ENCODE peak calls at places on chromosomes 1 and 21, in eight cellular contexts. X, F, U, Z, A, K, L and V are unnamed samples.
A peak's percentile ranks its signal among the peaks of the same experiment; 100 is the strongest.

GRCh38 chr1:242827538-242827937 is 303.0 kb upstream of the PLD5 start:
- DNase-seq in X (no peak), F (no peak), U (no peak), Z (no peak), A (no peak), K (no peak), L (no peak), V (no peak)

GRCh38 chr1:233304489-233305102 is 9.1 kb upstream of the PCNX2 start:
- DNase-seq in X (no peak), F (peak; percentile 68), U (peak; percentile 6), Z (no peak), A (no peak), K (peak; percentile 68), L (no peak), V (no peak)

GRCh38 chr1:90475623-90476022 is 241.5 kb downstream of the BARHL2 start:
- DNase-seq in X (no peak), F (no peak), U (no peak), Z (no peak), A (no peak), K (no peak), L (no peak), V (peak; percentile 17)

GRCh38 chr1:180151508-180151907 is 3.2 kb upstream of the QSOX1 start:
- DNase-seq in X (no peak), F (peak; percentile 54), U (no peak), Z (no peak), A (no peak), K (no peak), L (peak; percentile 67), V (no peak)

GRCh38 chr1:31848381-31848897 is 32.6 kb upstream of the SPOCD1 start:
- DNase-seq in X (no peak), F (no peak), U (no peak), Z (no peak), A (no peak), K (peak; percentile 71), L (no peak), V (no peak)

GRCh38 chr1:235004276-235004675 is 124.4 kb downstream of the TOMM20 start:
- DNase-seq in X (no peak), F (no peak), U (no peak), Z (no peak), A (no peak), K (no peak), L (no peak), V (no peak)

GRCh38 chr1:7948950-7949349 is 8.3 kb upstream of the TNFRSF9 start:
- DNase-seq in X (no peak), F (no peak), U (peak; percentile 13), Z (no peak), A (no peak), K (no peak), L (peak; percentile 59), V (peak; percentile 26)

GRCh38 chr1:161843156-161843555 is 77.0 kb downstream of the ATF6 start:
- DNase-seq in X (no peak), F (no peak), U (no peak), Z (no peak), A (no peak), K (no peak), L (no peak), V (no peak)

GRCh38 chr1:201966171-201966570 is 10.9 kb downstream of the TIMM17A start:
- DNase-seq in X (no peak), F (no peak), U (no peak), Z (no peak), A (no peak), K (no peak), L (no peak), V (no peak)

GRCh38 chr1:112033422-112034120 is 44.1 kb upstream of the KCND3 start:
- DNase-seq in X (no peak), F (peak; percentile 50), U (no peak), Z (no peak), A (no peak), K (no peak), L (no peak), V (no peak)

GRCh38 chr1:174358786-174359453 is 88.8 kb upstream of the GPR52 start:
- DNase-seq in X (no peak), F (peak; percentile 35), U (no peak), Z (no peak), A (no peak), K (no peak), L (no peak), V (no peak)

GRCh38 chr1:232178191-232178590 is 451.7 kb downstream of the SIPA1L2 start:
- DNase-seq in X (no peak), F (no peak), U (no peak), Z (no peak), A (no peak), K (no peak), L (no peak), V (no peak)

GRCh38 chr21:46188226-46189212 is 4.3 kb upstream of the SPATC1L start:
- DNase-seq in X (peak; percentile 74), F (no peak), U (peak; percentile 53), Z (peak; percentile 72), A (no peak), K (no peak), L (no peak), V (peak; percentile 87)

GRCh38 chr21:26351661-26352060 is 181.1 kb upstream of the APP start:
- DNase-seq in X (no peak), F (no peak), U (no peak), Z (no peak), A (no peak), K (no peak), L (no peak), V (no peak)